ENCODE peak calls at places on chromosomes 7 and 10, in ten cellular contexts. One of them, this sample, is unnamed.

GRCh38 chr10:119418401-119418800 is 124.1 kb downstream of the RGS10 start:
- DNase-seq in posterior cingulate gyrus: no peak
- DNase-seq in cardiac fibroblast: no peak
- DNase-seq in GM20000: no peak
- DNase-seq in AG08396: no peak
- DNase-seq in activated naive CD4-positive, alpha-beta T cell: no peak
- DNase-seq in fibroblast of pulmonary artery: no peak
- DNase-seq in effector memory CD8-positive, alpha-beta T cell: no peak
- DNase-seq in amniotic stem cell: no peak
- DNase-seq in islet precursor cell: no peak
- DNase-seq in this sample: no peak

GRCh38 chr7:155944901-155945300 is 132.6 kb upstream of the SHH start:
- DNase-seq in AG08396: no peak
- DNase-seq in islet precursor cell: no peak
- DNase-seq in cardiac fibroblast: no peak
- DNase-seq in effector memory CD8-positive, alpha-beta T cell: no peak
- DNase-seq in amniotic stem cell: no peak
- DNase-seq in fibroblast of pulmonary artery: no peak
- DNase-seq in posterior cingulate gyrus: no peak
- DNase-seq in activated naive CD4-positive, alpha-beta T cell: no peak
- DNase-seq in GM20000: no peak
- DNase-seq in this sample: no peak

GRCh38 chr7:96664793-96665192 is 44.9 kb downstream of the SEM1 start:
- DNase-seq in islet precursor cell: no peak
- DNase-seq in cardiac fibroblast: no peak
- DNase-seq in posterior cingulate gyrus: no peak
- DNase-seq in AG08396: no peak
- DNase-seq in amniotic stem cell: no peak
- DNase-seq in activated naive CD4-positive, alpha-beta T cell: no peak
- DNase-seq in fibroblast of pulmonary artery: no peak
- DNase-seq in GM20000: no peak
- DNase-seq in effector memory CD8-positive, alpha-beta T cell: no peak
- DNase-seq in this sample: no peak

GRCh38 chr10:77506517-77506916 is 131.1 kb downstream of the KCNMA1 start:
- DNase-seq in effector memory CD8-positive, alpha-beta T cell: no peak
- DNase-seq in amniotic stem cell: no peak
- DNase-seq in GM20000: no peak
- DNase-seq in posterior cingulate gyrus: no peak
- DNase-seq in cardiac fibroblast: no peak
- DNase-seq in AG08396: no peak
- DNase-seq in activated naive CD4-positive, alpha-beta T cell: no peak
- DNase-seq in fibroblast of pulmonary artery: no peak
- DNase-seq in islet precursor cell: no peak
- DNase-seq in this sample: no peak

GRCh38 chr10:62934258-62934657 is 118.1 kb upstream of the EGR2 start:
- DNase-seq in cardiac fibroblast: no peak
- DNase-seq in posterior cingulate gyrus: no peak
- DNase-seq in fibroblast of pulmonary artery: no peak
- DNase-seq in activated naive CD4-positive, alpha-beta T cell: no peak
- DNase-seq in GM20000: no peak
- DNase-seq in AG08396: no peak
- DNase-seq in islet precursor cell: peak; percentile 93
- DNase-seq in effector memory CD8-positive, alpha-beta T cell: no peak
- DNase-seq in amniotic stem cell: no peak
- DNase-seq in this sample: peak; percentile 91

GRCh38 chr7:16891338-16891737 is 9.6 kb upstream of the AGR3 start:
- DNase-seq in posterior cingulate gyrus: no peak
- DNase-seq in fibroblast of pulmonary artery: peak; percentile 71
- DNase-seq in amniotic stem cell: peak; percentile 47
- DNase-seq in GM20000: peak; percentile 8
- DNase-seq in AG08396: peak; percentile 28
- DNase-seq in islet precursor cell: peak; percentile 73
- DNase-seq in cardiac fibroblast: peak; percentile 74
- DNase-seq in effector memory CD8-positive, alpha-beta T cell: peak; percentile 3
- DNase-seq in activated naive CD4-positive, alpha-beta T cell: no peak
- DNase-seq in this sample: peak; percentile 56

GRCh38 chr10:49164587-49165188 is 23.5 kb downstream of the TMEM273 start:
- DNase-seq in activated naive CD4-positive, alpha-beta T cell: peak; percentile 10
- DNase-seq in AG08396: peak; percentile 34
- DNase-seq in effector memory CD8-positive, alpha-beta T cell: peak; percentile 23
- DNase-seq in fibroblast of pulmonary artery: peak; percentile 40
- DNase-seq in cardiac fibroblast: peak; percentile 53
- DNase-seq in GM20000: peak; percentile 45
- DNase-seq in amniotic stem cell: no peak
- DNase-seq in islet precursor cell: peak; percentile 65
- DNase-seq in posterior cingulate gyrus: no peak
- DNase-seq in this sample: peak; percentile 3

GRCh38 chr10:10605551-10606081 is 412.1 kb upstream of the CELF2 start:
- DNase-seq in AG08396: peak; percentile 29
- DNase-seq in islet precursor cell: no peak
- DNase-seq in effector memory CD8-positive, alpha-beta T cell: no peak
- DNase-seq in fibroblast of pulmonary artery: peak; percentile 100
- DNase-seq in amniotic stem cell: no peak
- DNase-seq in posterior cingulate gyrus: no peak
- DNase-seq in cardiac fibroblast: peak; percentile 99
- DNase-seq in GM20000: no peak
- DNase-seq in activated naive CD4-positive, alpha-beta T cell: no peak
- DNase-seq in this sample: no peak

GRCh38 chr10:121418126-121418777 is 180.0 kb downstream of the FGFR2 start:
- DNase-seq in islet precursor cell: no peak
- DNase-seq in GM20000: no peak
- DNase-seq in activated naive CD4-positive, alpha-beta T cell: no peak
- DNase-seq in amniotic stem cell: no peak
- DNase-seq in fibroblast of pulmonary artery: no peak
- DNase-seq in posterior cingulate gyrus: no peak
- DNase-seq in cardiac fibroblast: no peak
- DNase-seq in AG08396: no peak
- DNase-seq in effector memory CD8-positive, alpha-beta T cell: no peak
- DNase-seq in this sample: peak; percentile 80